ENCODE peak calls at places on chromosomes 6 and 20, in six cellular contexts. P is ovary, X is right lobe of liver, O is OCI-LY7, C is cardiac muscle cell, E is sigmoid colon. U is an unnamed sample. For H3K9me3, the result is how much of the 10 kb centered on the place peaks cover.

GRCh38 chr6:163199371-163199770 is 215.1 kb upstream of the QKI start:
- DNase-seq in E (no peak), P (no peak), O (no peak), C (no peak), X (no peak), U (no peak)

GRCh38 chr20:63136296-63136695 is 79.6 kb downstream of the YTHDF1 start:
- DNase-seq in O (no peak), P (no peak), E (no peak), C (no peak), X (peak), U (no peak)

GRCh38 chr6:4550227-4550597 is 226.0 kb upstream of the CDYL start:
- DNase-seq in O (no peak), X (no peak), P (no peak), C (no peak), E (no peak), U (no peak)

GRCh38 chr6:33634203-33634727 is 13.1 kb downstream of the ITPR3 start:
- DNase-seq in E (no peak), C (peak), O (no peak), X (no peak), P (peak), U (no peak)

GRCh38 chr6:43742285-43742684 is 27.7 kb upstream of the VEGFA start:
- DNase-seq in E (peak), X (no peak), C (no peak), P (no peak), O (no peak), U (no peak)

GRCh38 chr6:8839626-8840025 is 404.3 kb upstream of the SLC35B3 start:
- DNase-seq in O (no peak), E (no peak), X (no peak), P (no peak), C (no peak), U (no peak)

GRCh38 chr20:6744171-6744570 is 23.3 kb upstream of the BMP2 start:
- DNase-seq in E (no peak), O (no peak), P (no peak), C (no peak), X (no peak), U (no peak)

GRCh38 chr20:21554376-21554890 is 40.6 kb upstream of the NKX2-2 start:
- DNase-seq in P (no peak), E (no peak), C (no peak), O (no peak), X (no peak), U (no peak)

GRCh38 chr20:22795897-22796296 is 211.5 kb upstream of the FOXA2 start:
- DNase-seq in C (no peak), E (peak), X (no peak), O (no peak), P (peak), U (peak)

GRCh38 chr6:31850765-31851484 is 11.7 kb downstream of the NEU1 start:
- DNase-seq in P (no peak), E (no peak), C (no peak), O (no peak), X (no peak), U (no peak)

GRCh38 chr6:135114355-135115145 is 59.9 kb upstream of the HBS1L start:
- DNase-seq in P (no peak), O (no peak), E (no peak), C (no peak), X (no peak), U (no peak)

GRCh38 chr6:43916924-43917877 is 147.2 kb downstream of the VEGFA start:
- DNase-seq in P (peak), X (peak), E (peak), C (no peak), O (no peak), U (peak)

GRCh38 chr20:34604980-34605788 is 46.7 kb downstream of the MAP1LC3A start:
- DNase-seq in O (no peak), C (no peak), P (no peak), X (no peak), E (no peak), U (peak)

GRCh38 chr6:35078226-35078850 is 62.8 kb downstream of the TCP11 start:
- DNase-seq in P (no peak), E (peak), O (no peak), C (no peak), X (peak), U (no peak)

GRCh38 chr6:108175592-108176279 is 9.9 kb downstream of the NR2E1 start:
- DNase-seq in C (no peak), X (peak), O (peak), P (no peak), E (no peak), U (peak)

GRCh38 chr20:62186887-62187866 is 4.3 kb downstream of the MTG2 start:
- DNase-seq in C (peak), O (no peak), P (no peak), E (no peak), X (peak), U (no peak)

GRCh38 chr20:52190437-52191131 is 995 bp downstream of the ZFP64 start:
- DNase-seq in P (peak), C (peak), X (peak), E (no peak), O (peak), U (peak)

GRCh38 chr6:16038938-16039337 is 89.9 kb upstream of the MYLIP start:
- DNase-seq in P (no peak), O (no peak), X (no peak), E (no peak), C (no peak), U (no peak)

GRCh38 chr6:89022747-89023289 is 57.7 kb upstream of the PNRC1 start:
- DNase-seq in O (no peak), E (no peak), X (no peak), P (no peak), C (no peak), U (no peak)

GRCh38 chr6:90691823-90692222 is 105.0 kb upstream of the MAP3K7 start:
- DNase-seq in P (no peak), E (no peak), O (peak), X (no peak), C (no peak), U (no peak)

GRCh38 chr20:37365760-37366638 is 20.1 kb downstream of the SRC start:
- DNase-seq in C (no peak), O (peak), P (no peak), X (no peak), E (peak), U (peak)

GRCh38 chr6:125846292-125847024 is 55.7 kb downstream of the NCOA7 start:
- DNase-seq in E (no peak), P (no peak), X (no peak), O (no peak), C (no peak), U (no peak)

GRCh38 chr20:60013296-60014142 is 55.3 kb downstream of the CDH26 start:
- DNase-seq in P (no peak), E (no peak), C (no peak), X (no peak), O (no peak), U (no peak)

GRCh38 chr20:46683939-46684750 is 5.1 kb downstream of the TP53RK start:
- DNase-seq in O (no peak), P (peak), X (no peak), C (peak), E (peak), U (peak)

GRCh38 chr20:45258669-45259068 is 4.3 kb upstream of the SLPI start:
- DNase-seq in X (no peak), P (no peak), E (no peak), O (no peak), C (no peak), U (no peak)

GRCh38 chr20:52852695-52853094 is 119.5 kb upstream of the TSHZ2 start:
- DNase-seq in C (no peak), O (no peak), P (no peak), E (no peak), X (no peak), U (peak)

DNA sequence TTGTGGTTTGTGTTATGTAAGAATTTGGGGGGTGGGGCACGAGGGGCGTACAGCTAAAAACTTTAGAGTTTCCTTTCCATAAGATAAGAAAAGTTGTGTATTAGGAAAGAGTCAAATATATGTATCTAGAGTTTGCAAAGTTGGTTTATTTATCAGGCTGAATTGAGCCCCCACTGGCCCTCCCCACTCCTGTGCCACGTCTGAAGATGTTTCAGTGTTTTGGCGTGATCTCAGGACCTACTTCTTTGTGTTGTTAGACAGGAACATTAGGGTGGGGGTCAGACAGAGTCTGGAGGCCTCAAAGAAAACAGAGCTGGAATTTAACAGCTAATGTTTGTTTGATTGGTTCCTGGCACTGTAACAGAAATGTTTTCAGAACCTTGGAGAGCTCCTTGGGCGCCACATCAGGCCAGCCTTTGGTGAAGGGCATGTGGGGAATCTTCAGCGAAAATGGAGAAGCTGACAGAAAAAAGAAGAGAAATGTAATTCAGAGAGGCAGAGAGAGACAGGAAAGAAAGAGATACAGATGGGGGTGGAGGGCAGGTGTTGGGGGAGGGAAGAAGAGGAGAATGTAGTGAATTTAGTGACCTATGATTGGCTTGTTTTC is 674 bp downstream of the NRSN1 start:
- DNase-seq in X (no peak), E (no peak), O (peak), C (peak), P (no peak), U (peak)
- H3K4me3 ChIP-seq in X (no peak), E (no peak), O (no peak), C (peak), P (no peak), U (no peak)

GRCh38 chr20:49186535-49187329 is 1.4 kb downstream of the STAU1 start:
- DNase-seq in X (peak), E (peak), P (peak), C (peak), O (peak), U (peak)
- TF ChIP-seq CTCF in X (no peak), E (no peak), P (no peak), C (no peak), O (no peak), U (no peak)

GRCh38 chr20:29302979-29303644 is 1954.4 kb upstream of the DEFB115 start:
- DNase-seq in E (peak), O (no peak), X (no peak), P (no peak), C (no peak), U (no peak)
- H3K9me3 ChIP-seq in E (under half), O (under half), X (under half), P (under half), C (under half), U (under half)

GRCh38 chr6:104941694-104942177 is 15.2 kb upstream of the LIN28B start:
- DNase-seq in X (no peak), P (no peak), E (no peak), O (no peak), C (peak), U (no peak)
- H3K4me3 ChIP-seq in X (no peak), P (no peak), E (peak), O (no peak), C (peak), U (no peak)

GRCh38 chr6:19210849-19211590 is 626.1 kb upstream of the ID4 start:
- DNase-seq in O (peak), E (no peak), C (peak), X (peak), P (no peak), U (no peak)

GRCh38 chr6:19209202-19209601 is 628.0 kb upstream of the ID4 start:
- DNase-seq in E (no peak), O (no peak), P (no peak), C (no peak), X (no peak), U (no peak)

GRCh38 chr6:19204445-19204844 is 632.7 kb upstream of the ID4 start:
- DNase-seq in O (no peak), X (no peak), E (no peak), C (no peak), P (no peak), U (no peak)

GRCh38 chr6:19205076-19205475 is 632.1 kb upstream of the ID4 start:
- DNase-seq in O (no peak), C (no peak), P (no peak), E (no peak), X (no peak), U (no peak)
- TF ChIP-seq CTCF in O (no peak), C (no peak), P (no peak), E (no peak), X (no peak), U (no peak)

U was measured in adrenal gland.